ENCODE peak calls at places on chromosomes 2 and 18, in six cellular contexts. V is cardiac muscle cell; O is HCT116; K is neural progenitor cell; A is GM23248; B is CD8-positive, alpha-beta memory T cell. Z is an unnamed sample.

GRCh38 chr2:134976074-134976702 is 57.6 kb downstream of the CCNT2 start:
- DNase-seq in V (no peak), O (no peak), K (no peak), A (no peak), B (no peak), Z (no peak)

GRCh38 chr18:58541789-58542425 is 87.0 kb downstream of the ALPK2 start:
- DNase-seq in V (no peak), O (peak; percentile 88), K (no peak), A (peak; percentile 98), B (peak; percentile 48), Z (no peak)

GRCh38 chr2:177397501-177398289 is 5.1 kb downstream of the AGPS start:
- DNase-seq in V (no peak), O (no peak), K (no peak), A (peak; percentile 92), B (no peak), Z (no peak)

GRCh38 chr18:77470836-77471413 is 221.3 kb downstream of the GALR1 start:
- DNase-seq in V (no peak), O (no peak), K (peak; percentile 12), A (no peak), B (no peak), Z (no peak)

GRCh38 chr18:69944434-69944833 is 3.2 kb downstream of the CD226 start:
- DNase-seq in V (no peak), O (no peak), K (no peak), A (no peak), B (no peak), Z (no peak)

GRCh38 chr2:160411167-160411566 is 82.4 kb downstream of the RBMS1 start:
- DNase-seq in V (no peak), O (no peak), K (no peak), A (peak; percentile 87), B (peak; percentile 22), Z (no peak)

GRCh38 chr2:28737655-28738054 is 14.0 kb upstream of the PPP1CB start:
- DNase-seq in V (no peak), O (no peak), K (no peak), A (no peak), B (no peak), Z (no peak)

GRCh38 chr2:201452058-201452736 is 657 bp downstream of the STRADB start:
- DNase-seq in V (no peak), O (no peak), K (no peak), A (peak; percentile 39), B (no peak), Z (no peak)

GRCh38 chr18:79575891-79576685 is 103.5 kb upstream of the CTDP1 start:
- DNase-seq in V (no peak), O (no peak), K (no peak), A (peak; percentile 76), B (no peak), Z (no peak)

GRCh38 chr2:222960126-222960525 is 91.9 kb upstream of the KCNE4 start:
- DNase-seq in V (no peak), O (no peak), K (no peak), A (peak; percentile 74), B (no peak), Z (no peak)

GRCh38 chr18:45621068-45621511 is 5.8 kb downstream of the SLC14A2 start:
- DNase-seq in V (peak; percentile 65), O (peak; percentile 28), K (peak; percentile 64), A (peak; percentile 68), B (peak; percentile 27), Z (peak; percentile 53)

GRCh38 chr2:85390941-85391669 is 19.1 kb downstream of the CAPG start:
- DNase-seq in V (peak; percentile 58), O (peak; percentile 18), K (peak; percentile 70), A (peak; percentile 64), B (peak; percentile 50), Z (peak; percentile 27)

GRCh38 chr2:239467281-239467955 is 66.6 kb upstream of the HDAC4 start:
- DNase-seq in V (no peak), O (no peak), K (no peak), A (no peak), B (no peak), Z (no peak)

GRCh38 chr2:68263632-68264031 is 11.3 kb upstream of the PPP3R1 start:
- DNase-seq in V (no peak), O (no peak), K (no peak), A (no peak), B (no peak), Z (no peak)

GRCh38 chr2:197209742-197210408 is 100.7 kb downstream of the ANKRD44 start:
- DNase-seq in V (no peak), O (no peak), K (no peak), A (no peak), B (peak; percentile 34), Z (no peak)

GRCh38 chr2:182410120-182410519 is 16.7 kb downstream of the PDE1A start:
- DNase-seq in V (no peak), O (no peak), K (no peak), A (no peak), B (no peak), Z (no peak)

GRCh38 chr2:236678307-236678975 is 108.8 kb downstream of the ACKR3 start:
- DNase-seq in V (no peak), O (no peak), K (no peak), A (no peak), B (no peak), Z (no peak)

GRCh38 chr2:37877457-37878315 is 47.4 kb upstream of the RMDN2 start:
- DNase-seq in V (peak; percentile 79), O (peak; percentile 35), K (peak; percentile 77), A (peak; percentile 79), B (peak; percentile 45), Z (peak; percentile 46)

GRCh38 chr2:219362524-219363164 is 25.1 kb downstream of the DNPEP start:
- DNase-seq in V (no peak), O (no peak), K (no peak), A (peak; percentile 99), B (no peak), Z (no peak)

GRCh38 chr18:2417861-2418610 is 153.3 kb downstream of the METTL4 start:
- DNase-seq in V (peak; percentile 8), O (no peak), K (no peak), A (peak; percentile 62), B (no peak), Z (no peak)

GRCh38 chr18:7116832-7117389 is 686 bp downstream of the LAMA1 start:
- DNase-seq in V (peak; percentile 63), O (no peak), K (peak; percentile 83), A (peak; percentile 47), B (no peak), Z (no peak)

GRCh38 chr2:60549250-60550150 is 4.0 kb downstream of the BCL11A start:
- DNase-seq in V (peak; percentile 69), O (no peak), K (peak; percentile 76), A (peak; percentile 73), B (peak; percentile 4), Z (peak; percentile 65)

GRCh38 chr2:104876606-104877005 is 22.7 kb downstream of the POU3F3 start:
- DNase-seq in V (no peak), O (no peak), K (no peak), A (no peak), B (no peak), Z (no peak)

GRCh38 chr2:13522917-13523821 is 806.4 kb downstream of the TRIB2 start:
- DNase-seq in V (no peak), O (no peak), K (no peak), A (no peak), B (no peak), Z (peak; percentile 66)

GRCh38 chr2:199973703-199974102 is 18.3 kb downstream of the MAIP1 start:
- DNase-seq in V (peak; percentile 19), O (peak; percentile 29), K (peak; percentile 48), A (peak; percentile 80), B (no peak), Z (peak; percentile 36)

GRCh38 chr2:55097083-55097461 is 46.8 kb upstream of the RTN4 start:
- DNase-seq in V (no peak), O (no peak), K (no peak), A (no peak), B (no peak), Z (no peak)
- H3K4me1 ChIP-seq in V (peaks cover 45% of the 10 kb centered on the region), O (peaks cover 15% of the 10 kb centered on the region), K (peaks cover 6% of the 10 kb centered on the region), A (peaks cover 66% of the 10 kb centered on the region), B (peaks cover 7% of the 10 kb centered on the region), Z (peaks cover 11% of the 10 kb centered on the region)

DNA sequence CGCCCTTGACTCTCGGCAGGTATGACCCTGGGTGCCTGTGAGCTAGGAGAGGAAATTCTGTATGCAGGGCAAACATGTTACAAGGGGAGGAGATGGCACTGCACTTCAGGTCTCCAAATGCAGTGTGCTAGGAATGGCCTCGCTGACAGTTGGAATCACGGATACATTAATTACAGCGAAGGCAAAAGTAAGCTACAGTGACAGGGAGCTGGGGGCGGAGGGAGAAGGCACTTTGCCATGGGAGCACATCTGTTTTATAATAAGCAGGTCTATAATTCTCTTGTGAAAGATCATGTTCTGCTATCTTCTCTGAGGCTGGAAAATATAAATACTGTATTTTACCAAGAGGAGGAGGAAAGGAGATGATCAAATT is 56.2 kb upstream of the FZD5 start:
- DNase-seq in V (no peak), O (no peak), K (no peak), A (no peak), B (no peak), Z (no peak)
- H3K4me3 ChIP-seq in V (no peak overlapping the region), O (no peak overlapping the region), K (no peak overlapping the region), A (no peak overlapping the region), B (no peak overlapping the region), Z (no peak overlapping the region)

DNA sequence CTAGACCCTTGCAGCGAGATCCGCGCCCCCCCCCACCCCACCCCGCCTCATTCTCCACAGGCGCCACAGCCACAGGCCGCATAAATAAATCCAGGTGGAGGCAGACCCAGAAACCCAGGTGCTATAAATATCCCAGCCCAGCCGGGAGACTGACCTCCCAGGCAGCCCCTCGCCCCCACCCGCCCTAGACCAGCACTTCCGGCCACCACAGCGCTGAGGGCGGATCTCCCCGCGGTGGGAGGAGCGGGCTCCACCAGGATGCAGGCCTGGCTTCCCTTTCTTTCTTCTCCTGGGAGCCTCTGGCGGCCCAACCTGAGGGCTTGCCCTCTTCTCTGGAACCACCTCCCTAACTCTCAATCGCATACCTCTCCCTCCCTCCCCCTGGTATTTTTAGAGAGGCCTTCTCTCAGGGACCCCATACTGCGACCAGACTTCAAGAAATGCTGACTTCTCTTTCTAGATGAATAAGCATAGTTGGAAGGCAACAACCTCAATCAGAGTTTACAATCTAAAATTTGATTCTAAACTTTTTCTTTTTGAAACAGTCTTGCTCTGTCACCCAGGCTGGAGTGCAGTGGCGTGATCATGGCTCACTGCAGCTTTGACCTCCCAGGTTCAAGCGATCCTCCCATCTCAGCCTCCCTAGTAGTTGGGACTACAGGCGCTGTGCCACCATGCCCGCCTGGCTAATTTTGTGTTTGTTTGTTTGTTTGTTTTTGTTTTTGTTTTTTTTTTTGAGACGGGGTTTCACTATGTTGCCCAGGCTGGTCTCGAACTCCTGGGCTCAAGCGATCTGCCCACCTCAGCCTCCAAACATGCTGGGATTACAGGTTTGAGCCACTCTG is 55.0 kb downstream of the PKDCC start:
- DNase-seq in V (peak; percentile 90), O (no peak), K (peak; percentile 89), A (no peak), B (no peak), Z (no peak)
- H3K4me1 ChIP-seq in V (peaks cover 14% of the 10 kb centered on the region), O (no peaks in the 10 kb centered on the region), K (peaks cover 27% of the 10 kb centered on the region), A (peaks cover 8% of the 10 kb centered on the region), B (peaks cover 91% of the 10 kb centered on the region), Z (no peaks in the 10 kb centered on the region)

GRCh38 chr2:24011278-24012104 is 1.6 kb downstream of the MFSD2B start:
- DNase-seq in V (no peak), O (no peak), K (no peak), A (no peak), B (no peak), Z (no peak)

GRCh38 chr2:24009680-24010476 is at the start of gene MFSD2B:
- DNase-seq in V (peak; percentile 12), O (no peak), K (peak; percentile 47), A (peak; percentile 49), B (no peak), Z (no peak)

GRCh38 chr2:24008672-24009366 is 1.1 kb upstream of the MFSD2B start:
- DNase-seq in V (no peak), O (no peak), K (no peak), A (no peak), B (no peak), Z (no peak)

GRCh38 chr2:24009367-24009679 is 562 bp upstream of the MFSD2B start:
- DNase-seq in V (no peak), O (no peak), K (no peak), A (no peak), B (no peak), Z (no peak)

GRCh38 chr2:24010477-24011277 is 792 bp downstream of the MFSD2B start:
- DNase-seq in V (no peak), O (no peak), K (no peak), A (no peak), B (no peak), Z (no peak)
- H3K4me3 ChIP-seq in V (no peak overlapping the region), O (no peak overlapping the region), K (peak overlapping the region; percentile 51), A (peak overlapping the region; percentile 68), B (no peak overlapping the region), Z (no peak overlapping the region)